ENCODE peak calls at places on chromosomes 3 and 15, in eight cellular contexts. I, X, N, M, S, C, P and F are unnamed samples.

GRCh38 chr3:194939949-194940770 is 254.5 kb downstream of the FAM43A start:
- DNase-seq in P (no peak), S (no peak), I (no peak), C (no peak), X (no peak), M (no peak), N (no peak), F (no peak)

GRCh38 chr15:43215961-43216360 is 4.9 kb downstream of the EPB42 start:
- DNase-seq in I (no peak), C (no peak), P (no peak), S (no peak), X (no peak), M (no peak), N (no peak), F (no peak)

GRCh38 chr3:53999725-54000124 is 108.1 kb upstream of the SELENOK start:
- DNase-seq in M (no peak), N (no peak), P (no peak), S (no peak), C (no peak), I (no peak), X (no peak), F (no peak)

GRCh38 chr3:30258426-30259392 is 347.7 kb upstream of the TGFBR2 start:
- DNase-seq in M (no peak), P (peak), C (no peak), X (no peak), I (no peak), N (no peak), S (no peak), F (no peak)

GRCh38 chr15:93449798-93450197 is 360.8 kb upstream of the RGMA start:
- DNase-seq in N (no peak), X (no peak), C (no peak), I (no peak), S (no peak), M (no peak), P (no peak), F (no peak)

GRCh38 chr3:111068574-111068973 is 3.0 kb upstream of the NECTIN3 start:
- DNase-seq in I (no peak), M (no peak), N (no peak), X (no peak), P (no peak), S (no peak), C (no peak), F (no peak)

GRCh38 chr3:109532257-109533216 is 195.2 kb upstream of the DPPA4 start:
- DNase-seq in M (no peak), X (peak), P (peak), C (no peak), N (no peak), I (peak), S (no peak), F (no peak)

GRCh38 chr3:85781806-85782205 is 823.0 kb downstream of the CADM2 start:
- DNase-seq in I (no peak), S (peak), M (no peak), X (no peak), P (no peak), N (no peak), C (no peak), F (no peak)

GRCh38 chr3:11820540-11821041 is 26.1 kb downstream of the TAMM41 start:
- DNase-seq in I (peak), S (peak), M (no peak), N (no peak), C (no peak), P (peak), X (no peak), F (no peak)

GRCh38 chr3:195065864-195066185 is 205.1 kb downstream of the XXYLT1 start:
- DNase-seq in P (no peak), I (no peak), S (no peak), X (no peak), M (peak), N (no peak), C (peak), F (no peak)

GRCh38 chr3:122679467-122680291 is 960 bp upstream of the PARP14 start:
- DNase-seq in P (peak), X (peak), S (peak), I (peak), M (peak), C (peak), N (peak), F (no peak)

GRCh38 chr3:186095584-186096061 is 13.3 kb downstream of the ETV5 start:
- DNase-seq in P (no peak), C (no peak), I (peak), M (no peak), S (no peak), X (no peak), N (no peak), F (no peak)

GRCh38 chr3:24680214-24680967 is 185.7 kb upstream of the THRB start:
- DNase-seq in S (peak), X (peak), P (peak), I (peak), C (peak), M (peak), N (no peak), F (peak)

GRCh38 chr3:40690696-40691597 is 166.2 kb downstream of the ZNF621 start:
- DNase-seq in N (peak), I (peak), P (no peak), C (no peak), S (no peak), X (peak), M (peak), F (peak)

GRCh38 chr3:11465744-11466611 is 177.7 kb downstream of the VGLL4 start:
- DNase-seq in C (no peak), I (no peak), X (no peak), P (no peak), M (peak), N (no peak), S (no peak), F (no peak)

GRCh38 chr15:25846377-25846776 is 16.8 kb downstream of the ATP10A start:
- DNase-seq in M (no peak), S (no peak), C (no peak), N (no peak), I (no peak), X (no peak), P (no peak), F (no peak)

GRCh38 chr15:91863621-91864255 is 10.2 kb downstream of the SLCO3A1 start:
- DNase-seq in N (no peak), M (no peak), S (no peak), X (no peak), I (no peak), P (no peak), C (no peak), F (no peak)

GRCh38 chr15:69862540-69862939 is 235.2 kb downstream of the TLE3 start:
- DNase-seq in S (no peak), N (no peak), C (no peak), I (no peak), X (no peak), M (no peak), P (no peak), F (no peak)

GRCh38 chr15:92683511-92683834 is 27.9 kb upstream of the FAM174B start:
- DNase-seq in P (peak), I (peak), N (no peak), X (peak), S (peak), M (peak), C (no peak), F (no peak)

GRCh38 chr15:27271258-27271657 is 300.3 kb downstream of the GABRG3 start:
- DNase-seq in M (no peak), C (no peak), P (peak), X (no peak), S (no peak), N (no peak), I (no peak), F (no peak)

GRCh38 chr3:195246608-195247007 is 24.4 kb downstream of the XXYLT1 start:
- DNase-seq in I (no peak), P (no peak), X (no peak), N (no peak), C (no peak), S (no peak), M (no peak), F (peak)

GRCh38 chr15:60649845-60650548 is 171.1 kb upstream of the ICE2 start:
- DNase-seq in M (no peak), C (no peak), I (no peak), S (no peak), N (no peak), P (peak), X (peak), F (no peak)

GRCh38 chr3:148079370-148079769 is 618.3 kb upstream of the AGTR1 start:
- DNase-seq in S (no peak), X (peak), I (no peak), P (peak), C (no peak), N (no peak), M (peak), F (no peak)

GRCh38 chr15:76339302-76340197 is 3.0 kb downstream of the ISL2 start:
- DNase-seq in S (peak), X (peak), P (peak), N (no peak), M (no peak), C (no peak), I (no peak), F (no peak)

GRCh38 chr3:123610331-123610730 is 25.5 kb upstream of the HACD2 start:
- DNase-seq in S (no peak), P (no peak), N (no peak), I (no peak), X (no peak), M (no peak), C (no peak), F (no peak)

GRCh38 chr3:36908647-36909180 is 36.1 kb downstream of the TRANK1 start:
- DNase-seq in P (no peak), I (no peak), X (no peak), C (no peak), N (no peak), M (no peak), S (no peak), F (no peak)

GRCh38 chr3:129626744-129627349 is 20.4 kb upstream of the PLXND1 start:
- DNase-seq in N (peak), C (peak), I (peak), M (peak), P (peak), S (peak), X (peak), F (peak)

GRCh38 chr3:100797921-100798491 is 88.7 kb downstream of the TFG start:
- DNase-seq in N (no peak), S (peak), P (no peak), C (no peak), I (no peak), X (no peak), M (no peak), F (no peak)

GRCh38 chr3:189808246-189809007 is 177.2 kb downstream of the TP63 start:
- DNase-seq in N (no peak), M (no peak), C (peak), S (no peak), I (no peak), X (no peak), P (no peak), F (no peak)

GRCh38 chr3:156648086-156648485 is 26.3 kb upstream of the TIPARP start:
- DNase-seq in P (no peak), X (no peak), C (no peak), I (no peak), M (no peak), N (no peak), S (no peak), F (no peak)

GRCh38 chr3:144142151-144142855 is 170.7 kb downstream of the DIPK2A start:
- DNase-seq in X (no peak), M (no peak), N (no peak), P (no peak), S (no peak), I (no peak), C (no peak), F (no peak)

GRCh38 chr3:111735271-111735758 is 123.8 kb upstream of the PHLDB2 start:
- DNase-seq in I (no peak), N (no peak), C (no peak), M (no peak), S (peak), X (no peak), P (no peak), F (no peak)

GRCh38 chr3:9198805-9199386 is 50.5 kb downstream of the SRGAP3 start:
- DNase-seq in N (no peak), I (no peak), C (no peak), X (no peak), S (no peak), M (peak), P (no peak), F (no peak)

GRCh38 chr3:52848617-52849016 is 13.8 kb upstream of the MUSTN1 start:
- DNase-seq in C (peak), P (no peak), N (no peak), I (no peak), M (peak), S (no peak), X (no peak), F (no peak)

GRCh38 chr15:69150336-69150735 is 10.1 kb upstream of the GLCE start:
- DNase-seq in S (no peak), X (no peak), M (no peak), N (no peak), C (no peak), I (no peak), P (no peak), F (no peak)

GRCh38 chr3:194257030-194257657 is 94.0 kb downstream of the CPN2 start:
- DNase-seq in C (no peak), S (no peak), P (no peak), M (no peak), I (peak), X (no peak), N (no peak), F (no peak)

GRCh38 chr3:169660709-169661566 is 2.6 kb downstream of the MECOM start:
- DNase-seq in C (no peak), I (peak), N (no peak), M (no peak), X (no peak), P (peak), S (peak), F (no peak)

GRCh38 chr3:119723022-119723421 is 20.2 kb downstream of the CFAP91 start:
- DNase-seq in S (no peak), P (no peak), I (no peak), C (no peak), M (no peak), N (no peak), X (no peak), F (no peak)

GRCh38 chr3:66413151-66413751 is 87.6 kb downstream of the LRIG1 start:
- DNase-seq in C (no peak), I (peak), S (no peak), X (no peak), P (no peak), M (no peak), N (no peak), F (no peak)

GRCh38 chr3:159987291-159987711 is 1.3 kb upstream of the IL12A start:
- DNase-seq in I (no peak), X (no peak), N (no peak), P (peak), C (no peak), M (no peak), S (no peak), F (no peak)
- TF ChIP-seq CTCF in I (peak), X (no peak), N (no peak), P (peak), C (no peak), M (no peak), S (peak), F (no peak)

GRCh38 chr3:98592345-98592935 is 971 bp downstream of the CPOX start:
- DNase-seq in I (no peak), X (no peak), N (no peak), P (peak), C (no peak), S (no peak), M (no peak), F (no peak)

GRCh38 chr3:98596087-98596486 is 2.7 kb upstream of the CPOX start:
- DNase-seq in I (no peak), M (no peak), X (no peak), C (no peak), S (no peak), P (no peak), N (no peak), F (no peak)

GRCh38 chr3:98596902-98597500 is 3.6 kb upstream of the CPOX start:
- DNase-seq in X (no peak), P (peak), M (no peak), S (peak), N (no peak), C (no peak), I (no peak), F (no peak)

GRCh38 chr3:98594630-98594961 is 1.2 kb upstream of the CPOX start:
- DNase-seq in I (no peak), C (no peak), X (no peak), N (no peak), M (no peak), P (no peak), S (no peak), F (no peak)

DNA sequence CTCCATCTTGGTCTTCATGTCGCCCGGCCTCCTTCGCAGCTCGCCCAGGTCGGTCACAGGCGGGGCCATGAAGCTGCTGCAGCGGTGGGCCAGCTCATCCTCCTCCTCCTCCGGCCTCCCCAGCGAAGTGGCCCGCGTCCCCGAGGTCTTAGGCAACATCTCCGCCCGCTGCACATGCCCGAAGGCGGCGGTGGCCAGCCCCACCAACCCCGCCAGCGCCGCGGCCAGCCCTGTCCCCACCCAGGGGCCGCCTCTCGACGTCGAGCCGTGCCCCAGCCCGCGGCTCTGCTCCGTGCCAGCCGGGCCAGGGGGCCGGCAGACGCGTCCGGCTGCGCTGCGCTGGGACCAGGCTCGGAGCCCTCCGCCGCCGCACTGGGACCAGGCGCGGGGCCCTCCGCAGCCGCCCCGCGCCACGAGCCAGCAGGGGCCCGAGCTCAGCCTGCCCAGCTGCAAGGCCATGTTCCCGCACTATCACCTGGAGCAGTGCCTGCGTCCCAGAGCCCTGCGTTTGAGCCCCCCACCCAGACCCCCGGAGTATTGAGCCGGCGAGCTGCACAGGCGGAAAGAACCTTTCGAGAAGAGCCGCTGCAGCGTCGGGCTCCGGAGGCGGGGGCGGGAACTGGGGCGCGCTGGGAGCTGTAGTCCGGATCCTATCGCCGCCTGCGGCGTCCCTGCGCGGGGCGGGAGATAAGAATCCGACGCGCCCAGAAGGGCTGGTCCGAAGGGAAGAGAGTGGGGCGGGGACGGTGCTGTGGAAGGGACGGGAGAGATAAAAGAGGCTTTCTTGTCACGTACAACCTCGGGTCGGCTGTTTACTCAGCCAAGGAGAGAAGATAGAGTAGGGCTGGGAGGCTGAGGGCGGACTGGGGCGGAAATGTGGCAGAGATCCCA is at the start of gene CPOX:
- DNase-seq in S (peak), M (peak), P (peak), I (peak), C (peak), N (peak), X (peak), F (peak)
- TF ChIP-seq POLR2AphosphoS5 in S (no peak), M (peak), P (peak), I (peak), C (peak), N (no peak), X (peak), F (peak)

DNA sequence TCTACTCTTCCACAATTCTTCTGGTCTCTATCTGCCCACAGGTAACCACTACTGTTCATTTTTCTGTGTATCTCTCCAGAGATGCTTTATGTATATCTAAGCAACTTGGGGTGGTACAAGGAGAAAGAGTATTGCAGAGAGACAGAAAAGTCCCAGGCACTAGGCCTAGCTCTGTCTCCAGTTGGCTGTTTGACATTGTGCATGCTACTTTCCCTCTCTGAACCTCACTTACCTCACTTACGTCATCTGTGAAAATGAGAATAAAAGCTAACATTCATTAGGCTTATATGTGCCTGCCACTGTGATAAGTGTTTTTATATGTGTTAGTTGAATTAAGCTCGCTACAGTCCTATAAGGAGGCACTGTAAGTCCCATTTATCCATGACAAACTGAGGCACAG is 76.7 kb upstream of the RNU6-1 start:
- DNase-seq in X (no peak), I (no peak), C (no peak), S (no peak), M (no peak), N (no peak), P (no peak), F (no peak)
- H3K27ac ChIP-seq in X (peak), I (peak), C (no peak), S (no peak), M (peak), N (peak), P (no peak), F (peak)

DNA sequence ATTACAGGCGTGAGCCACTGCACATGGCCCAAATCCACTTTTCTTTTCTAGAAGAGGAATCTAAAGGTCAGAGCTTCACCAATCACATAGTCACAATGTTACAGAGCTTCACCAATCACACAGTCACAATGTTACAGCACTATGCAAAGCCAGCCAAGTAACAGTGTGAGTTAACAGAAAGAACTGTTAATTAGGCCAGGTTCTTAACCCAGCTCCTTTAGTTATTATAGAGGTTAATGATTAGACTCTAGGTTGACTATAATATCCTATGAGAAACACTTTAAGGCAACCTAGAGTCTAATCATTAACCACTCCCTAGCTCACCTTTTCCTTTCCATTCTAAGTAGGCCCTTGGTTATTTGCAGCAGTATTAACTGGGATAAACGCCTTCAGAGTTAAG is 54.0 kb downstream of the TASOR start:
- DNase-seq in S (no peak), C (no peak), I (no peak), P (no peak), M (no peak), X (no peak), N (no peak), F (no peak)
- TF ChIP-seq CTCF in S (no peak), C (no peak), I (no peak), P (no peak), M (no peak), X (no peak), N (no peak), F (no peak)

DNA sequence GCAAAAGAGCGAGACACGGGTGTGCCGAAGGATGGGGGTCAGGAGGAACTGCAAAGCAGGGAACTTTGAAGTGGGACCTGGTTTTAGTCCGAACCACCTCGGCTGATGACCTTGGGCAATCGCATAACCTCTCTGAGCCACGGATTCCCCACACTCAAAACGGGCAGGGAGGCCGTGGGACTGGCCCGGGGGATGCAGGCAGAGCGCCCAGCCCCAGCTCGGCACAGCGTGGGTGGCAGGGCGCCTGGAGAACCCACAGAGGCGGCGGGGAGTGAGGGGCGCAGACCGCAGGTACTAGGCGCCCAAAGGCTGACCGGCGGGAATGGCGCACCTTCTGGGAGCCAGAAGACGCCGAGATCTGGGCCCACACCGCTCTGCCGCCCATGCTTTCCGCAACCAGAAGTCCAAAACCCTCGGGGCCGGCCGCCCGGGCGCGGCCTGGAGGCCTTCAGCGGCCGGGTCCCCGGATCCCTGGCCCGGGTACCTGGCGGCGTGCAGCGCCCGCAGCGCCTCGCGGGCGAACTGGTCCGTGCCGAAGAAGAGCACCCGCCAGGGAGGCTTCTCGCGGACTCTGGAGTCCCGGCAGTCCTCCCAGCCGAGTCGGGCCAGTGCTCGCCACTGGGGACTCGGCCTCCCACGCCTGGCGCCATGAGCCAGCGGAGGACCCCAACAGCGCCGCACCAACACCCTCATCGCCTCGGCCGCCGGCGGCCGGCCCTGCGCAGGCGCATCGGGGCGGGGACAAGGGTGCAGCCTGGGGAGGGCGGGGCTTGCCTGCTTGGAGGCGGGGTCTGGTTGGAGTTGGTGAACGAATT is at the start of gene MTFMT:
- DNase-seq in M (peak), P (peak), C (peak), X (peak), N (peak), S (peak), I (peak), F (peak)
- TF ChIP-seq POLR2AphosphoS5 in M (peak), P (peak), C (peak), X (peak), N (peak), S (peak), I (peak), F (peak)